ENCODE peak calls at places on chromosomes 5 and 9, in eight cellular contexts. C is fibroblast of pulmonary artery, H is GM10248, L is PC-3, J is LNCaP clone FGC, V is IMR-90, S is astrocyte, T is uterus. O is an unnamed sample.
A peak's percentile ranks its signal among the peaks of the same experiment; 100 is the strongest.

GRCh38 chr9:80649496-80649895 is 1039.9 kb downstream of the TLE1 start:
- DNase-seq in C (no peak), H (no peak), L (no peak), J (no peak), S (peak; percentile 2), V (no peak), T (no peak), O (no peak)

GRCh38 chr9:80605129-80605528 is 1033.4 kb downstream of the TLE4 start:
- DNase-seq in S (peak; percentile 47), J (peak; percentile 40), H (no peak), V (peak; percentile 66), T (no peak), L (peak; percentile 49), C (peak; percentile 71), O (peak; percentile 54)

GRCh38 chr5:180343846-180344327 is 9.2 kb downstream of the GFPT2 start:
- DNase-seq in L (no peak), C (peak; percentile 78), H (no peak), V (no peak), T (peak; percentile 67), S (peak; percentile 30), J (no peak), O (peak; percentile 92)

GRCh38 chr9:2493106-2493505 is 128.5 kb upstream of the VLDLR start:
- DNase-seq in J (no peak), T (peak; percentile 82), L (no peak), H (no peak), V (peak; percentile 65), C (peak; percentile 53), S (peak; percentile 18), O (peak; percentile 10)

GRCh38 chr5:83891261-83891660 is 170.6 kb upstream of the HAPLN1 start:
- DNase-seq in H (no peak), T (no peak), C (no peak), L (no peak), V (peak; percentile 45), S (peak; percentile 42), J (no peak), O (no peak)

GRCh38 chr5:62791059-62791458 is 212.4 kb downstream of the LRRC70 start:
- DNase-seq in H (no peak), J (no peak), S (no peak), V (no peak), C (peak; percentile 52), T (no peak), L (no peak), O (peak; percentile 28)

GRCh38 chr5:56323505-56323904 is 90.4 kb upstream of the ANKRD55 start:
- DNase-seq in S (peak; percentile 62), H (no peak), T (no peak), J (no peak), V (peak; percentile 76), C (peak; percentile 79), L (peak; percentile 32), O (peak; percentile 81)

GRCh38 chr5:177310757-177311173 is 933 bp downstream of the MXD3 start:
- DNase-seq in C (peak; percentile 27), J (no peak), S (no peak), L (peak; percentile 37), T (no peak), V (peak; percentile 18), H (no peak), O (peak; percentile 36)

GRCh38 chr5:36393656-36394438 is 92.1 kb upstream of the RANBP3L start:
- DNase-seq in C (no peak), L (peak; percentile 40), S (no peak), H (no peak), V (no peak), T (no peak), J (no peak), O (no peak)

GRCh38 chr5:56520951-56521350 is 287.8 kb upstream of the ANKRD55 start:
- DNase-seq in H (no peak), T (no peak), L (no peak), J (no peak), V (no peak), S (no peak), C (no peak), O (no peak)

GRCh38 chr5:106094128-106094726 is 1576.5 kb downstream of the EFNA5 start:
- DNase-seq in L (peak; percentile 98), V (peak; percentile 69), J (peak; percentile 87), C (peak; percentile 26), H (no peak), S (peak; percentile 29), T (no peak), O (peak; percentile 98)

GRCh38 chr9:87108639-87109038 is 161.3 kb upstream of the GAS1 start:
- DNase-seq in T (no peak), C (no peak), L (no peak), H (no peak), S (no peak), V (no peak), J (no peak), O (no peak)

GRCh38 chr9:17986595-17986994 is 407.7 kb downstream of the SH3GL2 start:
- DNase-seq in S (no peak), L (no peak), V (no peak), C (no peak), T (no peak), J (no peak), H (no peak), O (no peak)

GRCh38 chr9:124869986-124870560 is 8.1 kb downstream of the ARPC5L start:
- DNase-seq in V (peak; percentile 37), T (peak; percentile 46), H (peak; percentile 69), L (peak; percentile 32), J (no peak), S (no peak), C (peak; percentile 48), O (peak; percentile 53)

GRCh38 chr9:135926402-135927194 is 19.3 kb upstream of the CAMSAP1 start:
- DNase-seq in C (peak; percentile 49), S (peak; percentile 82), H (peak; percentile 51), L (peak; percentile 95), V (peak; percentile 61), T (no peak), J (no peak), O (peak; percentile 94)
- TF ChIP-seq CTCF in C (no peak), S (no peak), H (no peak), L (no peak), V (no peak), T (no peak), J (no peak), O (no peak)

GRCh38 chr5:38670878-38671277 is 114.4 kb upstream of the LIFR start:
- DNase-seq in V (no peak), T (no peak), C (peak; percentile 69), H (no peak), S (peak; percentile 18), L (no peak), J (no peak), O (peak; percentile 90)

GRCh38 chr5:38673671-38674071 is 117.2 kb upstream of the LIFR start:
- DNase-seq in H (no peak), L (peak; percentile 91), V (no peak), T (no peak), J (no peak), C (peak; percentile 9), S (no peak), O (peak; percentile 38)

GRCh38 chr5:38670066-38670465 is 113.6 kb upstream of the LIFR start:
- DNase-seq in V (no peak), T (no peak), S (no peak), H (no peak), J (no peak), L (no peak), C (no peak), O (no peak)

GRCh38 chr5:38675443-38675842 is 119.0 kb upstream of the LIFR start:
- DNase-seq in V (no peak), J (no peak), L (no peak), S (no peak), T (no peak), H (no peak), C (no peak), O (no peak)

DNA sequence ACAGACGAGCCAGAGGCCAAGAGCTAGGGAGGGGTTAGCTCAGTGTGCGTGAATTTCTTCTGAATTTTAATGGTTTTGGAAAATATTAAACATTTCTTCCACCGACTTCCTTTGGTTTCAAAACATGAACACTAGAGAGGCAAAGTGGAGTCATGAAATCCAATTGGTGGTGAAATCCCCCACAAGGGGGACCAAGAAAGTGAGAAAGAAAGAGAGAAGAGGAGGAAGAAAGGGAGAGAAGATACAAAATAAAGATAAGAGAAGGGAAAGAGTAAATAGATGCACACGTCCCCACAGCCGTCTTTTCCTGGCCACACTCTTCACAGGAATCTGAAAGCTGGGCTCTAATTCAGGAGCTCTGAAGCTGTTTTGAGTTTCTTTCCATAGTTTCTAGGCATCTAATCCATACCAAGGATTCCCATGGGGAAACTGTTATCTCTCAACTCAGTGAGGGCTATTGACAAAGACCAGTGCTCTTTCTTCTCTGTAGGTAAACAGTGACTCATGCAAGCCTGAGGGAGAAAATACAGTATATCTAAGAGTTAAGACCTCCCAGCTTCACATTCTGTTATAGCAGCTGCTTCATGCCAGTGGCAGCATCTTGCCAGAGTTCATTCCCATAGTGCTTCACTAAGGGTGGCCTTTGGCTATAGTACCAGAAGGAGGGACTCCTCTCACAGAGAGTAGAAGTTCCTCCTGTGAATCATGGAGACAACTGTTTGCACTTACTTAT is 115.8 kb upstream of the LIFR start:
- DNase-seq in J (no peak), L (peak; percentile 89), V (peak; percentile 56), C (peak; percentile 90), S (peak; percentile 43), T (no peak), H (no peak), O (peak; percentile 75)
- TF ChIP-seq CTCF in J (no peak), L (no peak), V (no peak), C (no peak), S (no peak), T (no peak), H (no peak), O (no peak)

GRCh38 chr5:142772766-142773293 is 2.7 kb downstream of the ARHGAP26 start:
- DNase-seq in H (no peak), C (no peak), J (no peak), T (no peak), L (peak; percentile 24), S (no peak), V (no peak), O (no peak)

GRCh38 chr5:142769251-142769792 is 855 bp upstream of the ARHGAP26 start:
- DNase-seq in L (no peak), C (no peak), J (no peak), S (no peak), H (no peak), V (no peak), T (no peak), O (no peak)

GRCh38 chr5:142767925-142768324 is 2.3 kb upstream of the ARHGAP26 start:
- DNase-seq in T (no peak), S (no peak), C (no peak), J (no peak), L (no peak), H (no peak), V (no peak), O (no peak)

GRCh38 chr5:142770650-142771609 is 753 bp downstream of the ARHGAP26 start:
- DNase-seq in C (peak; percentile 28), S (no peak), H (peak; percentile 40), T (peak; percentile 60), L (peak; percentile 49), V (no peak), J (no peak), O (peak; percentile 49)

GRCh38 chr5:142769793-142770649 is at the start of gene ARHGAP26:
- DNase-seq in T (peak; percentile 98), L (peak; percentile 92), C (peak; percentile 95), H (peak; percentile 96), J (peak; percentile 82), V (peak; percentile 91), S (peak; percentile 89), O (peak; percentile 99)
- TF ChIP-seq CTCF in T (peak; percentile 19), L (no peak), C (peak; percentile 8), H (peak; percentile 19), J (peak; percentile 25), V (peak; percentile 46), S (no peak), O (peak; percentile 30)

DNA sequence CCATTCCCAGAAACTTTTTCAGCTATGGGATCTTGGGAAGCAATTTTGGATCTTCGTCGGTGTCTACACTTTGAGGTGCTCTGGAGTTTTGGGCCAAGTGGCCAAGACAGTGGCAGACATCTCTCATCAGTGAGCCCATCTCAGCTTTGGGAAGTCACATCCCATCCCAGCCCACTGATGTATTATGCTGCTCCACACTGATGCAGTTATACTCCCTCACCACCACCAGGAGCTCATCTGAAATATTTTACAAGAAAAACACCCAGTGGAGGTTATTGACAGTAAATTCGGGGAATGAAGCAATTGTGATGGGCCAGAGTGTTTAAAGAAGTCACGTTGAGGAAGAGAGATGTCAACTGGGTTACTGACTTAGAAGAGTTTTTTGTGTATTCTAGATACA is 378.0 kb downstream of the KDM4C start:
- DNase-seq in C (no peak), S (no peak), J (no peak), L (no peak), H (no peak), V (no peak), T (no peak), O (no peak)
- TF ChIP-seq CTCF in C (no peak), S (no peak), J (no peak), L (no peak), H (no peak), V (no peak), T (no peak), O (no peak)